ENCODE peak calls at places on chromosomes 3 and 15, in six cellular contexts. G, F, M, E, K and V are unnamed samples.

GRCh38 chr3:41717591-41718093 is 244.3 kb downstream of the ULK4 start:
- DNase-seq in G (no peak), F (peak; percentile 5), M (no peak), E (no peak), K (no peak), V (no peak)

GRCh38 chr3:129593595-129594339 is 12.7 kb downstream of the PLXND1 start:
- DNase-seq in G (peak; percentile 76), F (peak; percentile 30), M (no peak), E (no peak), K (peak; percentile 47), V (peak; percentile 80)

GRCh38 chr3:56775356-56775914 is 26.3 kb downstream of the ARHGEF3 start:
- DNase-seq in G (no peak), F (no peak), M (no peak), E (no peak), K (peak; percentile 53), V (no peak)

GRCh38 chr3:43214616-43215015 is 71.7 kb upstream of the SNRK start:
- DNase-seq in G (no peak), F (peak; percentile 50), M (no peak), E (no peak), K (peak; percentile 21), V (no peak)

GRCh38 chr3:162597221-162597620 is 1100.6 kb downstream of the OTOL1 start:
- DNase-seq in G (no peak), F (no peak), M (no peak), E (no peak), K (no peak), V (no peak)

GRCh38 chr3:58657036-58657435 is 9.5 kb downstream of the FAM3D start:
- DNase-seq in G (no peak), F (no peak), M (no peak), E (no peak), K (no peak), V (no peak)

GRCh38 chr15:64894395-64895056 is 17.2 kb upstream of the ANKDD1A start:
- DNase-seq in G (peak; percentile 57), F (no peak), M (no peak), E (no peak), K (no peak), V (peak; percentile 89)

GRCh38 chr3:140053011-140053702 is 118.2 kb downstream of the CLSTN2 start:
- DNase-seq in G (no peak), F (no peak), M (no peak), E (no peak), K (no peak), V (no peak)

GRCh38 chr3:170493712-170494182 is 75.1 kb downstream of the CLDN11 start:
- DNase-seq in G (no peak), F (peak; percentile 15), M (peak; percentile 52), E (peak; percentile 56), K (peak; percentile 88), V (no peak)

GRCh38 chr3:178140491-178140890 is 395.7 kb upstream of the KCNMB2 start:
- DNase-seq in G (no peak), F (no peak), M (peak; percentile 0), E (peak; percentile 58), K (peak; percentile 55), V (no peak)

GRCh38 chr3:72744330-72744729 is 103.9 kb downstream of the SHQ1 start:
- DNase-seq in G (no peak), F (no peak), M (no peak), E (no peak), K (no peak), V (no peak)

GRCh38 chr3:178084938-178085816 is 451.1 kb upstream of the KCNMB2 start:
- DNase-seq in G (peak; percentile 74), F (no peak), M (peak; percentile 37), E (peak; percentile 93), K (peak; percentile 88), V (peak; percentile 48)

GRCh38 chr15:80684697-80685096 is 10.4 kb upstream of the ABHD17C start:
- DNase-seq in G (no peak), F (no peak), M (peak; percentile 18), E (no peak), K (no peak), V (no peak)

GRCh38 chr15:60804986-60805949 is 326.3 kb upstream of the ICE2 start:
- DNase-seq in G (no peak), F (no peak), M (peak; percentile 25), E (peak; percentile 75), K (peak; percentile 75), V (peak; percentile 50)

GRCh38 chr15:88657326-88658069 is 18.7 kb downstream of the ISG20 start:
- DNase-seq in G (no peak), F (peak; percentile 64), M (peak; percentile 62), E (peak; percentile 68), K (peak; percentile 57), V (peak; percentile 88)

GRCh38 chr15:70604671-70605070 is 158.7 kb downstream of the UACA start:
- DNase-seq in G (no peak), F (no peak), M (no peak), E (peak; percentile 52), K (no peak), V (peak; percentile 42)

GRCh38 chr3:164940737-164941136 is 137.6 kb downstream of the SI start:
- DNase-seq in G (no peak), F (peak; percentile 8), M (no peak), E (no peak), K (no peak), V (no peak)

GRCh38 chr3:125318859-125319258 is 56.3 kb downstream of the ZNF148 start:
- DNase-seq in G (no peak), F (no peak), M (no peak), E (no peak), K (no peak), V (no peak)

GRCh38 chr3:125319765-125320164 is 55.4 kb downstream of the ZNF148 start:
- DNase-seq in G (no peak), F (no peak), M (no peak), E (no peak), K (no peak), V (no peak)

GRCh38 chr3:125317761-125318496 is 57.2 kb downstream of the ZNF148 start:
- DNase-seq in G (no peak), F (no peak), M (no peak), E (no peak), K (no peak), V (no peak)

GRCh38 chr3:125318497-125318847 is 56.7 kb downstream of the ZNF148 start:
- DNase-seq in G (no peak), F (no peak), M (no peak), E (no peak), K (no peak), V (no peak)

DNA sequence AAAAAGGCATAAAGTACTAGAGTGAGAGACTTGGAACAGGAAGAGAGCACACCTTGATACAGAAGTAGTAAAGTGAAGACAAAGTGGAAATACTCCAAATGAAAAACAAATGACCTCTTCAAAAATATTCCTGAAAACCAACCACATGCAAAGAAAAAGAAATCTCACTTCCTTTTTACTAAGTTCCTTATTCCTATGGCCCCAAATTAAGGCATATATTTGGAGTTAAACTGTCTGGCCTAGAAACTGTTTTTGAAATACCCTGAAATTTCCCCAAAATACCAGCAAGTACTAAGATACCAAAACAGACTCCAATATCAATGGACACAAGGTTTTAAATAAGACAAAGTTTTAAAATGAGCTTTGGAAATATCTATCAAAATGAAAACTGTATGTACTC is 58.2 kb downstream of the ZNF148 start:
- DNase-seq in G (no peak), F (no peak), M (no peak), E (no peak), K (no peak), V (no peak)
- H3K4me3 ChIP-seq in G (no peak overlapping the region), F (no peak overlapping the region), M (no peak overlapping the region), E (no peak overlapping the region), K (no peak overlapping the region), V (no peak overlapping the region)

GRCh38 chr3:189330066-189330465 is 158.3 kb downstream of the TPRG1 start:
- DNase-seq in G (no peak), F (no peak), M (no peak), E (no peak), K (no peak), V (no peak)

GRCh38 chr3:189325454-189325853 is 153.7 kb downstream of the TPRG1 start:
- DNase-seq in G (no peak), F (no peak), M (peak; percentile 17), E (no peak), K (peak; percentile 6), V (no peak)

GRCh38 chr3:189320511-189320910 is 148.7 kb downstream of the TPRG1 start:
- DNase-seq in G (no peak), F (no peak), M (no peak), E (no peak), K (no peak), V (no peak)

GRCh38 chr3:189322339-189322738 is 150.6 kb downstream of the TPRG1 start:
- DNase-seq in G (no peak), F (no peak), M (peak; percentile 11), E (peak; percentile 23), K (no peak), V (no peak)

GRCh38 chr3:189324538-189325138 is 152.9 kb downstream of the TPRG1 start:
- DNase-seq in G (peak; percentile 46), F (no peak), M (peak; percentile 98), E (peak; percentile 67), K (peak; percentile 81), V (no peak)
- H3K4me3 ChIP-seq in G (no peak overlapping the region), F (no peak overlapping the region), M (no peak overlapping the region), E (no peak overlapping the region), K (no peak overlapping the region), V (no peak overlapping the region)

GRCh38 chr15:32029862-32030781 is at the start of gene CHRNA7:
- DNase-seq in G (peak; percentile 70), F (peak; percentile 15), M (peak; percentile 63), E (peak; percentile 21), K (peak; percentile 3), V (peak; percentile 92)
- H3K4me3 ChIP-seq in G (peak within 1 kb of the TSS; percentile 57), F (peak within 1 kb of the TSS; percentile 77), M (peak within 1 kb of the TSS; percentile 85), E (peak within 1 kb of the TSS; percentile 26), K (peak within 1 kb of the TSS; percentile 37), V (peak within 1 kb of the TSS; percentile 84)

GRCh38 chr15:27635916-27636315 is 463.2 kb downstream of the OCA2 start:
- DNase-seq in G (no peak), F (no peak), M (no peak), E (no peak), K (no peak), V (no peak)
- H3K4me3 ChIP-seq in G (no peak overlapping the region), F (no peak overlapping the region), M (no peak overlapping the region), E (no peak overlapping the region), K (no peak overlapping the region), V (no peak overlapping the region)